ENCODE peak calls at places on chromosomes 12 and 14, in nine cellular contexts. Q is midbrain; T is stimulated activated CD8-positive, alpha-beta memory T cell treated with anti-CD3 and anti-CD28 coated beads, Interleukin-7, amount 100 ng/mL, for 1 hour; S is islet precursor cell; K is lung microvascular endothelial cell; D is progenitor cell of endocrine pancreas; N is A549; H is M059J; F is GM13977. Y is an unnamed sample.

GRCh38 chr14:42911642-42912041 is 1305.0 kb downstream of the LRFN5 start:
- DNase-seq in Q (no peak), T (no peak), S (no peak), K (no peak), D (no peak), N (peak), H (no peak), F (no peak), Y (no peak)

GRCh38 chr14:67583711-67584644 is 16.1 kb downstream of the PIGH start:
- DNase-seq in Q (no peak), T (no peak), S (peak), K (peak), D (peak), N (peak), H (peak), F (peak), Y (no peak)

GRCh38 chr14:33655421-33655820 is 295.5 kb downstream of the EGLN3 start:
- DNase-seq in Q (no peak), T (no peak), S (no peak), K (peak), D (no peak), N (no peak), H (peak), F (no peak), Y (no peak)

GRCh38 chr14:22982013-22982476 is 306 bp downstream of the AJUBA start:
- DNase-seq in Q (no peak), T (no peak), S (no peak), K (peak), D (no peak), N (peak), H (no peak), F (no peak), Y (no peak)

GRCh38 chr12:129772463-129773169 is 131.2 kb downstream of the TMEM132D start:
- DNase-seq in Q (no peak), T (no peak), S (peak), K (peak), D (no peak), N (no peak), H (peak), F (no peak), Y (no peak)

GRCh38 chr12:69417231-69417630 is 53.0 kb upstream of the FRS2 start:
- DNase-seq in Q (no peak), T (no peak), S (no peak), K (no peak), D (no peak), N (no peak), H (no peak), F (no peak), Y (no peak)

GRCh38 chr14:44961151-44961729 is 507 bp downstream of the KLHL28 start:
- DNase-seq in Q (peak), T (no peak), S (peak), K (peak), D (no peak), N (peak), H (peak), F (peak), Y (no peak)

GRCh38 chr12:111204684-111205305 is 164.1 kb downstream of the PHETA1 start:
- DNase-seq in Q (no peak), T (no peak), S (no peak), K (no peak), D (no peak), N (no peak), H (no peak), F (no peak), Y (no peak)

GRCh38 chr14:103436533-103436932 is 51.3 kb downstream of the MARK3 start:
- DNase-seq in Q (no peak), T (no peak), S (no peak), K (no peak), D (no peak), N (peak), H (peak), F (no peak), Y (no peak)

GRCh38 chr14:98444077-98444476 is 827.9 kb downstream of the BCL11B start:
- DNase-seq in Q (no peak), T (no peak), S (no peak), K (no peak), D (no peak), N (no peak), H (no peak), F (no peak), Y (no peak)

GRCh38 chr14:67674139-67674479 is 323 bp downstream of the VTI1B start:
- DNase-seq in Q (peak), T (peak), S (peak), K (peak), D (peak), N (peak), H (peak), F (peak), Y (peak)

GRCh38 chr12:171743-172705 is 41.9 kb downstream of the SLC6A12 start:
- DNase-seq in Q (no peak), T (no peak), S (no peak), K (no peak), D (no peak), N (no peak), H (no peak), F (no peak), Y (no peak)

GRCh38 chr12:22781339-22781738 is 156.4 kb downstream of the ETNK1 start:
- DNase-seq in Q (no peak), T (no peak), S (no peak), K (no peak), D (no peak), N (no peak), H (no peak), F (no peak), Y (no peak)

Y was measured in NCI-H1048.